ENCODE peak calls at places on chromosomes 11 and 22, in four cellular contexts. I is mammary epithelial cell, R is psoas muscle, C is IMR-90. A is an unnamed sample.

GRCh38 chr11:131186629-131187075 is 183.8 kb upstream of the NTM start:
- DNase-seq in R (no peak), C (no peak), I (no peak), A (peak; percentile 61)

GRCh38 chr22:49015993-49016908 is 811.4 kb downstream of the BRD1 start:
- DNase-seq in R (peak; percentile 40), C (no peak), I (no peak), A (no peak)

GRCh38 chr11:34798985-34799384 is 117.2 kb downstream of the APIP start:
- DNase-seq in R (no peak), C (no peak), I (no peak), A (no peak)

GRCh38 chr22:22431271-22432220 is 77.0 kb downstream of the ZNF280B start:
- DNase-seq in I (peak; percentile 25), R (peak; percentile 68), C (peak; percentile 34), A (peak; percentile 51)

GRCh38 chr11:16126361-16126760 is 230.0 kb downstream of the SOX6 start:
- DNase-seq in C (peak; percentile 30), I (peak; percentile 66), R (no peak), A (no peak)

GRCh38 chr22:41076857-41077256 is 15.5 kb upstream of the EP300 start:
- DNase-seq in R (no peak), I (no peak), C (no peak), A (no peak)

GRCh38 chr11:34488855-34489557 is 24.6 kb downstream of the ELF5 start:
- DNase-seq in C (no peak), R (no peak), I (no peak), A (no peak)

GRCh38 chr11:83717551-83717950 is 431.4 kb upstream of the CCDC90B start:
- DNase-seq in C (no peak), R (no peak), I (no peak), A (no peak)

GRCh38 chr22:20783844-20784723 is 10.2 kb downstream of the SERPIND1 start:
- DNase-seq in C (peak; percentile 74), I (peak; percentile 35), R (no peak), A (peak; percentile 20)

GRCh38 chr11:64327993-64328392 is 10.1 kb downstream of the PRDX5 start:
- DNase-seq in C (no peak), I (no peak), R (no peak), A (no peak)

GRCh38 chr11:3834349-3835099 is 6.2 kb downstream of the RHOG start:
- DNase-seq in C (no peak), R (peak; percentile 74), I (no peak), A (no peak)

GRCh38 chr11:2844996-2845395 is 40.6 kb downstream of the CDKN1C start:
- DNase-seq in C (no peak), I (no peak), R (no peak), A (no peak)

GRCh38 chr22:32203181-32204105 is 1.4 kb downstream of the RFPL2 start:
- DNase-seq in C (no peak), I (no peak), R (peak; percentile 38), A (no peak)

GRCh38 chr11:69637601-69637955 is 3.4 kb upstream of the CCND1 start:
- DNase-seq in C (no peak), I (no peak), R (no peak), A (no peak)

GRCh38 chr22:22706253-22706940 is 62.0 kb downstream of the GGTLC2 start:
- DNase-seq in R (no peak), C (no peak), I (no peak), A (no peak)

GRCh38 chr11:46369458-46370152 is 11.9 kb upstream of the MDK start:
- DNase-seq in I (peak; percentile 64), C (peak; percentile 77), R (peak; percentile 74), A (no peak)

GRCh38 chr22:32926600-32926999 is 125.1 kb downstream of the TIMP3 start:
- DNase-seq in C (peak; percentile 34), R (no peak), I (peak; percentile 52), A (no peak)

GRCh38 chr11:73085189-73085875 is 56.8 kb downstream of the FCHSD2 start:
- DNase-seq in I (peak; percentile 29), R (no peak), C (peak; percentile 63), A (no peak)

GRCh38 chr22:44916281-44917231 is 93.2 kb downstream of the PHF21B start:
- DNase-seq in C (no peak), I (no peak), R (no peak), A (no peak)

GRCh38 chr11:64870176-64870892 is 8.1 kb downstream of the EHD1 start:
- DNase-seq in R (peak; percentile 85), I (peak; percentile 80), C (peak; percentile 78), A (no peak)

GRCh38 chr11:131762346-131763110 is 392.1 kb downstream of the NTM start:
- DNase-seq in C (no peak), R (no peak), I (no peak), A (no peak)

GRCh38 chr11:123180166-123180565 is 14.9 kb downstream of the CLMP start:
- DNase-seq in C (peak; percentile 38), R (no peak), I (peak; percentile 52), A (no peak)

DNA sequence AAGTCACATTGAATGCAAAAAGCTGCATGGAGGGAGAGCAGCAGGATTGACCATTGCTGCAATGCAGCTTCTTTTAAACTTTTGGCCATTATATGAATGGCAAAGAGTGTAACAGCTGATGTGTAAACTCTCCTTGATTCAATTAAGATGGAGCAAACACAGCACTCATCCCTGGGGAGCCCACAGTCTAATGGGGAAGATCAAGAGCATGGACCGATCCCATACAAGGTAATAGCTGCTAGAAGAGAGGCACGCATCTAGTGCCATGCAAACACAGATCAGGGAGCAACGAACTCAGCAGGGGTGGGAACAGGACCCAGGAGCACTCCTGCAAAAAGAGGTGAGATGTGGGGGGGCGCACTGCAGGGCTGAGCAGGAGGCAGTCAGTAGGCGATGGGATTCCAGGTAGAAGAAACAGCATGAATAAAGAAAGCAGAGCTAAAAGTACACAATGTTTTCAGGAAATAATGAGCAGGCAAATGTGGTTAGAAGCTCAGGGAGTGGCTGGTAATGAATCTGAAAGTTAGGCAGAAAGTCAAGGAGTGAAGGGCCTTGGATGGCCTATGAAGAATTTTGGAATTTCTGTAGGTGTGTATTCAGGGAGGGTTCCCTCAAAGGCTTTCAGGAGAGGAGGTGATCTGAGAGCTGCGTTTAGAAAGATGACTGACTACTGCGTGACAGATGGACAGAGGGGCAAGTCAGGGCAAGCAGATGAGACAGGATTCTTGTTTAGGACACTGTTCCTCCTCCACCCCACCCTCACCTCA is 17.2 kb upstream of the BMAL1 start:
- DNase-seq in I (peak; percentile 98), R (no peak), C (no peak), A (no peak)
- H3K4me3 ChIP-seq in I (no peak overlapping the region), R (no peak overlapping the region), C (no peak overlapping the region), A (no peak overlapping the region)

DNA sequence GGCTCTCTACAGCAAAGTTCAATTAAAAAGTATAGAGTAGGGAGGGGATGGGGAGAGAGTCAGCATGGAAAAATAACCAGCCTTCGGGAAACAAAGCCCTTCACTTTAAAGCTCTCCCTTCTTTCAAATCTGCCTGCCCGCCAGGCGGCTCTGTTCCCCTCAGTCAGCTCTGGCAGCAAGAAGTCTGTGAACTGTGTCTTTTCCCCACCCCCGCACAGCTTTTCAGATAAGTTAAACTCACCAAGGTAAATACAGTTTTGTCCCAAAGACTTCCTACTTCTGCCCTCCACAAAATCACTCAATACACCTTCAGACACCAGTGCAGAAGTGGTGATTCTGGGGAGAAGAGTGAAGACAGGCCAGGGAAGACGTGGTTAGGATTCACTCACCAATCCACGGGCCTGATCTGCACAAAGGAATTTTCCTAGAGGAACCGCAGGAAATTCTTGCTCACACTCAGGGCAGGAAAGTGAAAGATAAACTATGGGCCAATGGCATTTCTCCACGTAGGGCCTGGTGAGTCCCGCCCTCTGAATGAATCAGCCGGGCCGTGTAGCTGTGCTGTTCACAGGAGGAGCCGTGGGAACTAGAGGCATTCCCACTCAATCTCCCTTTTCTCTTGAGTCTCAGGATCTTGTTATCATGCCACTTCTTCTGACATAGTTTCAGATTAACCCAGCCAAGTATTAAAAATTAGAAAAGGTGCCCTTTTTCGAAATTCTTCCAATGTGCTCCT is at the start of gene TRIM5:
- DNase-seq in R (peak; percentile 81), I (peak; percentile 93), C (peak; percentile 99), A (peak; percentile 71)
- TF ChIP-seq CTCF in R (peak; percentile 40), I (peak; percentile 45), C (peak; percentile 58), A (peak; percentile 85)

DNA sequence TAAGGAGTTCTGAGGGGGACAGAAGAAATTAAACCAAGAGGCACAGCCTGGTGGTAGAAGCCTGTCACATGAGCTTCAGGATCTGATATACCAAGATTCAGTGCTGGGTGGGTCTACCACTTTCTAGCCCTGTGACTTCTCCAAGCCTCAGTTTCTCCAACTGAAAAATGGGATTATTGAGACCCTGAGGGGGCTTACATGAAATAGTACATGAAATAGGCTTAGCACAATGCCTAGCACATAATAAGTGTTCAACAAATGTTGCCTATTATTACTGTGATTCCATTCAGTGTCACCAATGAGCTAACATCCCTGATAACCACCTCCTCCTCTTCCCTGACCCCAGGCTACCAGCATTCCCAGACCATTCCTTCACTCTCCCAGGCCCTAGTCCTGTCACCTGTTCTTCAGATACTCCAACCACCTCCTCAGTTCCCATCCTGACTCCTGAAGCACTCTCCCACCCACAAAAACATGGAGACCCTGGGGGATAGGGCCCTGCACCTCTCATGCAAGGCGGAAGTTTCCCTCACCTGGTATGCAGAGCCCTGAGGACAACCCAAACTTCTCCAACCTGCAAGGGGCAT is 1.8 kb downstream of the TNKS1BP1 start:
- DNase-seq in C (no peak), I (no peak), R (peak; percentile 36), A (no peak)
- H3K36me3 ChIP-seq in C (peaks cover 43% of the 10 kb centered on the region), I (peaks cover 24% of the 10 kb centered on the region), R (peaks cover 41% of the 10 kb centered on the region), A (peaks cover 15% of the 10 kb centered on the region)

GRCh38 chr22:26825960-26826359 is 168.6 kb downstream of the MIAT start:
- DNase-seq in I (no peak), C (no peak), R (no peak), A (no peak)

GRCh38 chr22:26821854-26822253 is 164.5 kb downstream of the MIAT start:
- DNase-seq in R (no peak), C (no peak), I (no peak), A (no peak)

GRCh38 chr22:26823966-26824365 is 166.6 kb downstream of the MIAT start:
- DNase-seq in I (no peak), R (no peak), C (no peak), A (no peak)

GRCh38 chr22:26826431-26826935 is 169.1 kb downstream of the MIAT start:
- DNase-seq in R (no peak), I (no peak), C (no peak), A (no peak)

GRCh38 chr22:26822300-26822699 is 164.9 kb downstream of the MIAT start:
- DNase-seq in R (no peak), I (no peak), C (no peak), A (no peak)
- H3K4me3 ChIP-seq in R (no peak overlapping the region), I (no peak overlapping the region), C (no peak overlapping the region), A (no peak overlapping the region)

GRCh38 chr22:37474447-37475090 is 11.6 kb downstream of the MFNG start:
- DNase-seq in I (no peak), R (no peak), C (no peak), A (no peak)
- TF ChIP-seq CTCF in I (no peak), R (no peak), C (no peak), A (no peak)

DNA sequence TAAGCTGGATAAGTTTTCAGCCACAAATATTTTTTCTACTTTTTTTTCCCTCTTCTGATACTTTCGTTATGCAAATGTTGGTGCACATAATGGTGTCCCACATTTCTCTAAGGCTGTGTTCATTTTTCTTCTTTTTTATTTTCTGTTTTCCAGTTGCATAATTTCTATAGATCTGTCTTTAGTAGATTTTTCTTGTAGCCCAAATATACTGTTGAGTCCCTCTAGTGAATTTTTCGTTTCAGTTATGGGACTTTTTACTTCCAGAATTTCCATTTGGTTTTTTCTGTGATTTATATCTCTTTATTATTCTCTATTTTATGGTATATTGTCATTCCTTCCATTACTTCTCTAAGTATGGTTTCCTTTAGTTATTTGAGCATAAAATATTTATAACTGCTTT is 72.0 kb downstream of the SWAP70 start:
- DNase-seq in I (no peak), R (no peak), C (no peak), A (no peak)
- H3K36me3 ChIP-seq in I (peaks cover 25% of the 10 kb centered on the region), R (peaks cover 28% of the 10 kb centered on the region), C (peaks cover 37% of the 10 kb centered on the region), A (peaks cover 11% of the 10 kb centered on the region)

A was measured in GM06990.